ENCODE peak calls at places on chromosome 7, in eight cellular contexts. One of them, this sample, is unnamed.

GRCh38 chr7:143323650-143324049 is 7.7 kb downstream of the CLCN1 start:
- DNase-seq in stimulated activated CD8-positive, alpha-beta memory T cell treated with anti-CD3 and anti-CD28 coated beads, Interleukin-15, amount 100 ng/mL, for 24 hours: no peak
- DNase-seq in lower leg skin: no peak
- DNase-seq in NCI-H774: no peak
- DNase-seq in T-cell: no peak
- DNase-seq in hypothalamus: no peak
- DNase-seq in effector CD4-positive, alpha-beta T cell: no peak
- DNase-seq in SHP77 treated with DMSO at 0.1 percent for 48 hours: no peak
- DNase-seq in this sample: no peak

GRCh38 chr7:98225913-98226614 is 14.8 kb downstream of the BHLHA15 start:
- DNase-seq in T-cell: no peak
- DNase-seq in effector CD4-positive, alpha-beta T cell: no peak
- DNase-seq in NCI-H774: no peak
- DNase-seq in SHP77 treated with DMSO at 0.1 percent for 48 hours: no peak
- DNase-seq in lower leg skin: no peak
- DNase-seq in hypothalamus: no peak
- DNase-seq in stimulated activated CD8-positive, alpha-beta memory T cell treated with anti-CD3 and anti-CD28 coated beads, Interleukin-15, amount 100 ng/mL, for 24 hours: no peak
- DNase-seq in this sample: no peak

GRCh38 chr7:69597278-69598076 is 798 bp upstream of the AUTS2 start:
- DNase-seq in NCI-H774: no peak
- DNase-seq in effector CD4-positive, alpha-beta T cell: no peak
- DNase-seq in hypothalamus: no peak
- DNase-seq in T-cell: no peak
- DNase-seq in SHP77 treated with DMSO at 0.1 percent for 48 hours: no peak
- DNase-seq in stimulated activated CD8-positive, alpha-beta memory T cell treated with anti-CD3 and anti-CD28 coated beads, Interleukin-15, amount 100 ng/mL, for 24 hours: no peak
- DNase-seq in lower leg skin: peak; percentile 91
- DNase-seq in this sample: no peak

GRCh38 chr7:159175792-159176191 is 31.1 kb upstream of the VIPR2 start:
- DNase-seq in NCI-H774: no peak
- DNase-seq in T-cell: peak; percentile 33
- DNase-seq in hypothalamus: no peak
- DNase-seq in lower leg skin: no peak
- DNase-seq in stimulated activated CD8-positive, alpha-beta memory T cell treated with anti-CD3 and anti-CD28 coated beads, Interleukin-15, amount 100 ng/mL, for 24 hours: no peak
- DNase-seq in effector CD4-positive, alpha-beta T cell: no peak
- DNase-seq in SHP77 treated with DMSO at 0.1 percent for 48 hours: no peak
- DNase-seq in this sample: no peak

GRCh38 chr7:127189885-127190284 is 62.9 kb downstream of the GRM8 start:
- DNase-seq in SHP77 treated with DMSO at 0.1 percent for 48 hours: peak; percentile 71
- DNase-seq in lower leg skin: no peak
- DNase-seq in stimulated activated CD8-positive, alpha-beta memory T cell treated with anti-CD3 and anti-CD28 coated beads, Interleukin-15, amount 100 ng/mL, for 24 hours: no peak
- DNase-seq in effector CD4-positive, alpha-beta T cell: no peak
- DNase-seq in hypothalamus: no peak
- DNase-seq in T-cell: no peak
- DNase-seq in NCI-H774: peak; percentile 25
- DNase-seq in this sample: no peak

GRCh38 chr7:8119228-8119627 is 142.7 kb downstream of the ICA1 start:
- DNase-seq in NCI-H774: no peak
- DNase-seq in T-cell: no peak
- DNase-seq in hypothalamus: no peak
- DNase-seq in stimulated activated CD8-positive, alpha-beta memory T cell treated with anti-CD3 and anti-CD28 coated beads, Interleukin-15, amount 100 ng/mL, for 24 hours: no peak
- DNase-seq in effector CD4-positive, alpha-beta T cell: no peak
- DNase-seq in lower leg skin: no peak
- DNase-seq in SHP77 treated with DMSO at 0.1 percent for 48 hours: no peak
- DNase-seq in this sample: no peak

GRCh38 chr7:29564455-29565185 is 985 bp downstream of the PRR15 start:
- DNase-seq in lower leg skin: peak; percentile 88
- DNase-seq in effector CD4-positive, alpha-beta T cell: no peak
- DNase-seq in T-cell: no peak
- DNase-seq in SHP77 treated with DMSO at 0.1 percent for 48 hours: no peak
- DNase-seq in hypothalamus: no peak
- DNase-seq in NCI-H774: no peak
- DNase-seq in stimulated activated CD8-positive, alpha-beta memory T cell treated with anti-CD3 and anti-CD28 coated beads, Interleukin-15, amount 100 ng/mL, for 24 hours: no peak
- DNase-seq in this sample: no peak

GRCh38 chr7:83791737-83792136 is 142.8 kb upstream of the SEMA3E start:
- DNase-seq in T-cell: no peak
- DNase-seq in hypothalamus: no peak
- DNase-seq in lower leg skin: no peak
- DNase-seq in effector CD4-positive, alpha-beta T cell: no peak
- DNase-seq in stimulated activated CD8-positive, alpha-beta memory T cell treated with anti-CD3 and anti-CD28 coated beads, Interleukin-15, amount 100 ng/mL, for 24 hours: no peak
- DNase-seq in SHP77 treated with DMSO at 0.1 percent for 48 hours: no peak
- DNase-seq in NCI-H774: no peak
- DNase-seq in this sample: no peak

GRCh38 chr7:101681170-101682007 is 52.3 kb upstream of the MYL10 start:
- DNase-seq in T-cell: no peak
- DNase-seq in hypothalamus: no peak
- DNase-seq in stimulated activated CD8-positive, alpha-beta memory T cell treated with anti-CD3 and anti-CD28 coated beads, Interleukin-15, amount 100 ng/mL, for 24 hours: no peak
- DNase-seq in effector CD4-positive, alpha-beta T cell: no peak
- DNase-seq in NCI-H774: no peak
- DNase-seq in SHP77 treated with DMSO at 0.1 percent for 48 hours: no peak
- DNase-seq in lower leg skin: no peak
- DNase-seq in this sample: no peak

GRCh38 chr7:108253275-108254044 is 123.3 kb upstream of the LAMB4 start:
- DNase-seq in SHP77 treated with DMSO at 0.1 percent for 48 hours: no peak
- DNase-seq in effector CD4-positive, alpha-beta T cell: no peak
- DNase-seq in NCI-H774: no peak
- DNase-seq in stimulated activated CD8-positive, alpha-beta memory T cell treated with anti-CD3 and anti-CD28 coated beads, Interleukin-15, amount 100 ng/mL, for 24 hours: no peak
- DNase-seq in lower leg skin: no peak
- DNase-seq in T-cell: no peak
- DNase-seq in hypothalamus: no peak
- DNase-seq in this sample: peak; percentile 99

GRCh38 chr7:1289681-1290261 is 57.1 kb downstream of the UNCX start:
- DNase-seq in SHP77 treated with DMSO at 0.1 percent for 48 hours: no peak
- DNase-seq in hypothalamus: no peak
- DNase-seq in T-cell: no peak
- DNase-seq in lower leg skin: no peak
- DNase-seq in stimulated activated CD8-positive, alpha-beta memory T cell treated with anti-CD3 and anti-CD28 coated beads, Interleukin-15, amount 100 ng/mL, for 24 hours: no peak
- DNase-seq in effector CD4-positive, alpha-beta T cell: no peak
- DNase-seq in NCI-H774: no peak
- DNase-seq in this sample: no peak

GRCh38 chr7:158327571-158328180 is 259.9 kb downstream of the PTPRN2 start:
- DNase-seq in stimulated activated CD8-positive, alpha-beta memory T cell treated with anti-CD3 and anti-CD28 coated beads, Interleukin-15, amount 100 ng/mL, for 24 hours: no peak
- DNase-seq in lower leg skin: no peak
- DNase-seq in SHP77 treated with DMSO at 0.1 percent for 48 hours: no peak
- DNase-seq in T-cell: no peak
- DNase-seq in effector CD4-positive, alpha-beta T cell: no peak
- DNase-seq in NCI-H774: no peak
- DNase-seq in hypothalamus: no peak
- DNase-seq in this sample: peak; percentile 78

GRCh38 chr7:124432009-124432578 is 333.5 kb downstream of the GPR37 start:
- DNase-seq in hypothalamus: no peak
- DNase-seq in SHP77 treated with DMSO at 0.1 percent for 48 hours: no peak
- DNase-seq in stimulated activated CD8-positive, alpha-beta memory T cell treated with anti-CD3 and anti-CD28 coated beads, Interleukin-15, amount 100 ng/mL, for 24 hours: no peak
- DNase-seq in NCI-H774: no peak
- DNase-seq in effector CD4-positive, alpha-beta T cell: no peak
- DNase-seq in T-cell: no peak
- DNase-seq in lower leg skin: no peak
- DNase-seq in this sample: no peak

GRCh38 chr7:10412426-10413019 is 561.1 kb upstream of the PHF14 start:
- DNase-seq in hypothalamus: no peak
- DNase-seq in effector CD4-positive, alpha-beta T cell: no peak
- DNase-seq in lower leg skin: no peak
- DNase-seq in T-cell: no peak
- DNase-seq in SHP77 treated with DMSO at 0.1 percent for 48 hours: peak; percentile 34
- DNase-seq in NCI-H774: no peak
- DNase-seq in stimulated activated CD8-positive, alpha-beta memory T cell treated with anti-CD3 and anti-CD28 coated beads, Interleukin-15, amount 100 ng/mL, for 24 hours: no peak
- DNase-seq in this sample: peak; percentile 57

GRCh38 chr7:31125171-31125570 is 73.1 kb downstream of the ADCYAP1R1 start:
- DNase-seq in SHP77 treated with DMSO at 0.1 percent for 48 hours: no peak
- DNase-seq in stimulated activated CD8-positive, alpha-beta memory T cell treated with anti-CD3 and anti-CD28 coated beads, Interleukin-15, amount 100 ng/mL, for 24 hours: no peak
- DNase-seq in effector CD4-positive, alpha-beta T cell: no peak
- DNase-seq in hypothalamus: no peak
- DNase-seq in lower leg skin: no peak
- DNase-seq in NCI-H774: no peak
- DNase-seq in T-cell: no peak
- DNase-seq in this sample: no peak

This sample was measured in NCI-H2171 treated with DMSO at 0.1 percent for 48 hours.